ENCODE peak calls at places on chromosome 22, in ten cellular contexts. One of them, this sample, is unnamed.

GRCh38 chr22:49308300-49308699 is 519.4 kb downstream of the BRD1 start:
- DNase-seq in WERI-Rb-1: no peak
- DNase-seq in heart right ventricle: no peak
- DNase-seq in AG04450: no peak
- DNase-seq in left ventricle myocardium inferior: no peak
- DNase-seq in astrocyte of the spinal cord: no peak
- DNase-seq in ascending aorta: peak; percentile 43
- DNase-seq in left lung: peak; percentile 9
- DNase-seq in fibroblast of mammary gland: no peak
- DNase-seq in cardiac muscle cell: no peak
- DNase-seq in this sample: no peak

GRCh38 chr22:47918276-47918928 is 1156.0 kb downstream of the TBC1D22A start:
- DNase-seq in WERI-Rb-1: peak; percentile 83
- DNase-seq in heart right ventricle: no peak
- DNase-seq in AG04450: no peak
- DNase-seq in left ventricle myocardium inferior: no peak
- DNase-seq in astrocyte of the spinal cord: no peak
- DNase-seq in ascending aorta: no peak
- DNase-seq in left lung: no peak
- DNase-seq in fibroblast of mammary gland: no peak
- DNase-seq in cardiac muscle cell: no peak
- DNase-seq in this sample: no peak

GRCh38 chr22:50169774-50170341 is 673 bp upstream of the PANX2 start:
- DNase-seq in WERI-Rb-1: no peak
- DNase-seq in heart right ventricle: no peak
- DNase-seq in AG04450: no peak
- DNase-seq in left ventricle myocardium inferior: no peak
- DNase-seq in astrocyte of the spinal cord: no peak
- DNase-seq in ascending aorta: no peak
- DNase-seq in left lung: peak; percentile 88
- DNase-seq in fibroblast of mammary gland: no peak
- DNase-seq in cardiac muscle cell: peak; percentile 39
- DNase-seq in this sample: peak; percentile 69

GRCh38 chr22:49097171-49097925 is 730.3 kb downstream of the BRD1 start:
- DNase-seq in WERI-Rb-1: no peak
- DNase-seq in heart right ventricle: no peak
- DNase-seq in AG04450: no peak
- DNase-seq in left ventricle myocardium inferior: no peak
- DNase-seq in astrocyte of the spinal cord: no peak
- DNase-seq in ascending aorta: no peak
- DNase-seq in left lung: peak; percentile 45
- DNase-seq in fibroblast of mammary gland: no peak
- DNase-seq in cardiac muscle cell: no peak
- DNase-seq in this sample: no peak

GRCh38 chr22:38176170-38176741 is 5.4 kb downstream of the PLA2G6 start:
- DNase-seq in WERI-Rb-1: peak; percentile 51
- DNase-seq in heart right ventricle: peak; percentile 88
- DNase-seq in AG04450: peak; percentile 86
- DNase-seq in left ventricle myocardium inferior: peak; percentile 86
- DNase-seq in astrocyte of the spinal cord: peak; percentile 76
- DNase-seq in ascending aorta: peak; percentile 84
- DNase-seq in left lung: peak; percentile 80
- DNase-seq in fibroblast of mammary gland: peak; percentile 86
- DNase-seq in cardiac muscle cell: peak; percentile 89
- DNase-seq in this sample: peak; percentile 77

GRCh38 chr22:19097518-19097917 is 24.7 kb downstream of the DGCR2 start:
- DNase-seq in WERI-Rb-1: no peak
- DNase-seq in heart right ventricle: no peak
- DNase-seq in AG04450: no peak
- DNase-seq in left ventricle myocardium inferior: no peak
- DNase-seq in astrocyte of the spinal cord: no peak
- DNase-seq in ascending aorta: no peak
- DNase-seq in left lung: no peak
- DNase-seq in fibroblast of mammary gland: no peak
- DNase-seq in cardiac muscle cell: no peak
- DNase-seq in this sample: no peak

GRCh38 chr22:38203090-38203810 is 1.5 kb downstream of the MAFF start:
- DNase-seq in WERI-Rb-1: peak; percentile 29
- DNase-seq in heart right ventricle: no peak
- DNase-seq in AG04450: no peak
- DNase-seq in left ventricle myocardium inferior: no peak
- DNase-seq in astrocyte of the spinal cord: peak; percentile 34
- DNase-seq in ascending aorta: no peak
- DNase-seq in left lung: peak; percentile 87
- DNase-seq in fibroblast of mammary gland: no peak
- DNase-seq in cardiac muscle cell: peak; percentile 35
- DNase-seq in this sample: no peak

GRCh38 chr22:49763138-49763537 is 64.5 kb downstream of the BRD1 start:
- DNase-seq in WERI-Rb-1: no peak
- DNase-seq in heart right ventricle: no peak
- DNase-seq in AG04450: no peak
- DNase-seq in left ventricle myocardium inferior: no peak
- DNase-seq in astrocyte of the spinal cord: no peak
- DNase-seq in ascending aorta: peak; percentile 49
- DNase-seq in left lung: no peak
- DNase-seq in fibroblast of mammary gland: no peak
- DNase-seq in cardiac muscle cell: no peak
- DNase-seq in this sample: peak; percentile 28

GRCh38 chr22:45551310-45552016 is 48.8 kb downstream of the FBLN1 start:
- DNase-seq in WERI-Rb-1: no peak
- DNase-seq in heart right ventricle: no peak
- DNase-seq in AG04450: no peak
- DNase-seq in left ventricle myocardium inferior: no peak
- DNase-seq in astrocyte of the spinal cord: no peak
- DNase-seq in ascending aorta: no peak
- DNase-seq in left lung: no peak
- DNase-seq in fibroblast of mammary gland: peak; percentile 44
- DNase-seq in cardiac muscle cell: peak; percentile 28
- DNase-seq in this sample: no peak

GRCh38 chr22:19795617-19796008 is 35.0 kb downstream of the TBX1 start:
- DNase-seq in WERI-Rb-1: no peak
- DNase-seq in heart right ventricle: no peak
- DNase-seq in AG04450: no peak
- DNase-seq in left ventricle myocardium inferior: no peak
- DNase-seq in astrocyte of the spinal cord: peak; percentile 42
- DNase-seq in ascending aorta: no peak
- DNase-seq in left lung: peak; percentile 32
- DNase-seq in fibroblast of mammary gland: peak; percentile 68
- DNase-seq in cardiac muscle cell: no peak
- DNase-seq in this sample: no peak

GRCh38 chr22:37431811-37432707 is 4.8 kb upstream of the ELFN2 start:
- DNase-seq in WERI-Rb-1: no peak
- DNase-seq in heart right ventricle: no peak
- DNase-seq in AG04450: peak; percentile 95
- DNase-seq in left ventricle myocardium inferior: no peak
- DNase-seq in astrocyte of the spinal cord: peak; percentile 99
- DNase-seq in ascending aorta: no peak
- DNase-seq in left lung: peak; percentile 49
- DNase-seq in fibroblast of mammary gland: peak; percentile 99
- DNase-seq in cardiac muscle cell: peak; percentile 98
- DNase-seq in this sample: peak; percentile 59

GRCh38 chr22:39677967-39678366 is 107.4 kb downstream of the CACNA1I start:
- DNase-seq in WERI-Rb-1: no peak
- DNase-seq in heart right ventricle: no peak
- DNase-seq in AG04450: no peak
- DNase-seq in left ventricle myocardium inferior: no peak
- DNase-seq in astrocyte of the spinal cord: no peak
- DNase-seq in ascending aorta: no peak
- DNase-seq in left lung: peak; percentile 55
- DNase-seq in fibroblast of mammary gland: no peak
- DNase-seq in cardiac muscle cell: no peak
- DNase-seq in this sample: no peak

GRCh38 chr22:49561338-49561737 is 266.3 kb downstream of the BRD1 start:
- DNase-seq in WERI-Rb-1: no peak
- DNase-seq in heart right ventricle: no peak
- DNase-seq in AG04450: no peak
- DNase-seq in left ventricle myocardium inferior: no peak
- DNase-seq in astrocyte of the spinal cord: no peak
- DNase-seq in ascending aorta: no peak
- DNase-seq in left lung: peak; percentile 3
- DNase-seq in fibroblast of mammary gland: no peak
- DNase-seq in cardiac muscle cell: no peak
- DNase-seq in this sample: no peak

GRCh38 chr22:26740253-26740652 is 82.9 kb downstream of the MIAT start:
- DNase-seq in WERI-Rb-1: no peak
- DNase-seq in heart right ventricle: no peak
- DNase-seq in AG04450: no peak
- DNase-seq in left ventricle myocardium inferior: no peak
- DNase-seq in astrocyte of the spinal cord: no peak
- DNase-seq in ascending aorta: no peak
- DNase-seq in left lung: no peak
- DNase-seq in fibroblast of mammary gland: no peak
- DNase-seq in cardiac muscle cell: no peak
- DNase-seq in this sample: no peak

GRCh38 chr22:37566903-37567798 is 6.9 kb downstream of the CDC42EP1 start:
- DNase-seq in WERI-Rb-1: peak; percentile 79
- DNase-seq in heart right ventricle: peak; percentile 79
- DNase-seq in AG04450: no peak
- DNase-seq in left ventricle myocardium inferior: peak; percentile 76
- DNase-seq in astrocyte of the spinal cord: peak; percentile 62
- DNase-seq in ascending aorta: peak; percentile 91
- DNase-seq in left lung: peak; percentile 96
- DNase-seq in fibroblast of mammary gland: peak; percentile 56
- DNase-seq in cardiac muscle cell: peak; percentile 69
- DNase-seq in this sample: peak; percentile 72

GRCh38 chr22:43996170-43996980 is 27.7 kb upstream of the PARVB start:
- DNase-seq in WERI-Rb-1: no peak
- DNase-seq in heart right ventricle: peak; percentile 59
- DNase-seq in AG04450: no peak
- DNase-seq in left ventricle myocardium inferior: peak; percentile 69
- DNase-seq in astrocyte of the spinal cord: no peak
- DNase-seq in ascending aorta: peak; percentile 76
- DNase-seq in left lung: peak; percentile 94
- DNase-seq in fibroblast of mammary gland: no peak
- DNase-seq in cardiac muscle cell: no peak
- DNase-seq in this sample: peak; percentile 87

DNA sequence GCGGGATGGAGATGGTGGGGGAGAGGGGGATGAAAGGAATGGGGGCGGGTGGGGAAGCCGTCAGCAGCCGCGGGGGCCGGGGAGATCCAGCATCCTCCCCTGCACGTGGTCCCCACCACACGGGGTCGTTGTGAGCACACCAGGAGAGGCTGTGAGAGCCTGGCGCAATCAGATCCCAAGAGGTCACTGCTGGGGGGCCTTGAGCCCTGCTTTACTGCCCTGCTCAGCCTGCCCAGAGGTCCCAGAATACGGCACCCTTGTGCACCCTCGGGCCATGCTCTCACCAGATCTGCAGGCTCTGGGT is 7.4 kb downstream of the CABP7 start:
- DNase-seq in WERI-Rb-1: peak; percentile 88
- DNase-seq in heart right ventricle: no peak
- DNase-seq in AG04450: no peak
- DNase-seq in left ventricle myocardium inferior: peak; percentile 37
- DNase-seq in astrocyte of the spinal cord: no peak
- DNase-seq in ascending aorta: no peak
- DNase-seq in left lung: no peak
- DNase-seq in fibroblast of mammary gland: peak; percentile 49
- DNase-seq in cardiac muscle cell: peak; percentile 58
- DNase-seq in this sample: no peak
- TF ChIP-seq CTCF in WERI-Rb-1: peak; percentile 81
- TF ChIP-seq CTCF in heart right ventricle: peak; percentile 47
- TF ChIP-seq CTCF in AG04450: peak; percentile 47
- TF ChIP-seq CTCF in left ventricle myocardium inferior: peak; percentile 57
- TF ChIP-seq CTCF in astrocyte of the spinal cord: peak; percentile 54
- TF ChIP-seq CTCF in ascending aorta: peak; percentile 23
- TF ChIP-seq CTCF in left lung: peak; percentile 28
- TF ChIP-seq CTCF in fibroblast of mammary gland: peak; percentile 44
- TF ChIP-seq CTCF in cardiac muscle cell: peak; percentile 39
- TF ChIP-seq CTCF in this sample: peak; percentile 20

GRCh38 chr22:25417792-25418191 is 146.7 kb upstream of the GRK3 start:
- DNase-seq in WERI-Rb-1: no peak
- DNase-seq in heart right ventricle: no peak
- DNase-seq in AG04450: no peak
- DNase-seq in left ventricle myocardium inferior: no peak
- DNase-seq in astrocyte of the spinal cord: no peak
- DNase-seq in ascending aorta: no peak
- DNase-seq in left lung: no peak
- DNase-seq in fibroblast of mammary gland: no peak
- DNase-seq in cardiac muscle cell: no peak
- DNase-seq in this sample: no peak

GRCh38 chr22:25420471-25420924 is 144.0 kb upstream of the GRK3 start:
- DNase-seq in WERI-Rb-1: no peak
- DNase-seq in heart right ventricle: no peak
- DNase-seq in AG04450: no peak
- DNase-seq in left ventricle myocardium inferior: no peak
- DNase-seq in astrocyte of the spinal cord: no peak
- DNase-seq in ascending aorta: no peak
- DNase-seq in left lung: no peak
- DNase-seq in fibroblast of mammary gland: no peak
- DNase-seq in cardiac muscle cell: no peak
- DNase-seq in this sample: peak; percentile 44

GRCh38 chr22:25419247-25420113 is 145.0 kb upstream of the GRK3 start:
- DNase-seq in WERI-Rb-1: no peak
- DNase-seq in heart right ventricle: peak; percentile 16
- DNase-seq in AG04450: no peak
- DNase-seq in left ventricle myocardium inferior: no peak
- DNase-seq in astrocyte of the spinal cord: no peak
- DNase-seq in ascending aorta: no peak
- DNase-seq in left lung: no peak
- DNase-seq in fibroblast of mammary gland: no peak
- DNase-seq in cardiac muscle cell: peak; percentile 52
- DNase-seq in this sample: peak; percentile 83

GRCh38 chr22:25420925-25421904 is 143.3 kb upstream of the GRK3 start:
- DNase-seq in WERI-Rb-1: no peak
- DNase-seq in heart right ventricle: no peak
- DNase-seq in AG04450: no peak
- DNase-seq in left ventricle myocardium inferior: no peak
- DNase-seq in astrocyte of the spinal cord: no peak
- DNase-seq in ascending aorta: no peak
- DNase-seq in left lung: peak; percentile 86
- DNase-seq in fibroblast of mammary gland: no peak
- DNase-seq in cardiac muscle cell: no peak
- DNase-seq in this sample: no peak
- TF ChIP-seq CTCF in WERI-Rb-1: no peak
- TF ChIP-seq CTCF in heart right ventricle: no peak
- TF ChIP-seq CTCF in AG04450: no peak
- TF ChIP-seq CTCF in left ventricle myocardium inferior: no peak
- TF ChIP-seq CTCF in astrocyte of the spinal cord: no peak
- TF ChIP-seq CTCF in ascending aorta: no peak
- TF ChIP-seq CTCF in left lung: no peak
- TF ChIP-seq CTCF in fibroblast of mammary gland: no peak
- TF ChIP-seq CTCF in cardiac muscle cell: no peak
- TF ChIP-seq CTCF in this sample: peak; percentile 7

GRCh38 chr22:31102441-31103081 is 4.8 kb downstream of the SELENOM start:
- DNase-seq in WERI-Rb-1: peak; percentile 28
- DNase-seq in heart right ventricle: peak; percentile 47
- DNase-seq in AG04450: peak; percentile 95
- DNase-seq in left ventricle myocardium inferior: peak; percentile 72
- DNase-seq in astrocyte of the spinal cord: peak; percentile 83
- DNase-seq in ascending aorta: peak; percentile 97
- DNase-seq in left lung: no peak
- DNase-seq in fibroblast of mammary gland: peak; percentile 96
- DNase-seq in cardiac muscle cell: peak; percentile 97
- DNase-seq in this sample: no peak
- TF ChIP-seq CTCF in WERI-Rb-1: no peak
- TF ChIP-seq CTCF in heart right ventricle: no peak
- TF ChIP-seq CTCF in AG04450: no peak
- TF ChIP-seq CTCF in left ventricle myocardium inferior: no peak
- TF ChIP-seq CTCF in astrocyte of the spinal cord: no peak
- TF ChIP-seq CTCF in ascending aorta: no peak
- TF ChIP-seq CTCF in left lung: no peak
- TF ChIP-seq CTCF in fibroblast of mammary gland: no peak
- TF ChIP-seq CTCF in cardiac muscle cell: no peak
- TF ChIP-seq CTCF in this sample: no peak

GRCh38 chr22:20887375-20887774 is 28.6 kb downstream of the SNAP29 start:
- DNase-seq in WERI-Rb-1: no peak
- DNase-seq in heart right ventricle: no peak
- DNase-seq in AG04450: no peak
- DNase-seq in left ventricle myocardium inferior: no peak
- DNase-seq in astrocyte of the spinal cord: no peak
- DNase-seq in ascending aorta: no peak
- DNase-seq in left lung: no peak
- DNase-seq in fibroblast of mammary gland: no peak
- DNase-seq in cardiac muscle cell: no peak
- DNase-seq in this sample: no peak
- TF ChIP-seq CTCF in WERI-Rb-1: no peak
- TF ChIP-seq CTCF in heart right ventricle: no peak
- TF ChIP-seq CTCF in AG04450: no peak
- TF ChIP-seq CTCF in left ventricle myocardium inferior: no peak
- TF ChIP-seq CTCF in astrocyte of the spinal cord: no peak
- TF ChIP-seq CTCF in ascending aorta: no peak
- TF ChIP-seq CTCF in left lung: no peak
- TF ChIP-seq CTCF in fibroblast of mammary gland: no peak
- TF ChIP-seq CTCF in cardiac muscle cell: no peak
- TF ChIP-seq CTCF in this sample: no peak

This sample was measured in CD14-positive monocyte.